ENCODE peak calls at places on chromosome 14, in four cellular contexts. S is HepG2, J is HCT116, G is K562. C is an unnamed sample.
A peak's percentile ranks its signal among the peaks of the same experiment; 100 is the strongest.

GRCh38 chr14:98470663-98471062 is 801.3 kb downstream of the BCL11B start:
- DNase-seq in S (no peak), G (no peak), J (no peak), C (no peak)

GRCh38 chr14:79278798-79279644 is 932.3 kb downstream of the DIO2 start:
- DNase-seq in J (no peak), S (peak; percentile 27), G (no peak), C (no peak)

GRCh38 chr14:72554994-72555608 is 338.8 kb downstream of the DPF3 start:
- DNase-seq in S (no peak), J (no peak), G (no peak), C (no peak)

GRCh38 chr14:92496458-92496857 is 17.1 kb upstream of the RIN3 start:
- DNase-seq in S (no peak), J (no peak), G (no peak), C (no peak)

GRCh38 chr14:22380511-22381455 is 208.2 kb downstream of the DAD1 start:
- DNase-seq in J (no peak), G (no peak), S (no peak), C (peak; percentile 22)

GRCh38 chr14:50068496-50068895 is 47.9 kb downstream of the VCPKMT start:
- DNase-seq in S (no peak), G (no peak), J (no peak), C (no peak)

GRCh38 chr14:79354336-79354735 is 857.0 kb downstream of the DIO2 start:
- DNase-seq in G (no peak), S (no peak), J (no peak), C (no peak)

GRCh38 chr14:22300646-22301045 is 288.4 kb downstream of the DAD1 start:
- DNase-seq in S (no peak), J (no peak), G (no peak), C (no peak)

GRCh38 chr14:91830777-91831176 is 36.6 kb downstream of the TC2N start:
- DNase-seq in G (no peak), J (no peak), S (no peak), C (no peak)

GRCh38 chr14:99322731-99323599 is 51.0 kb upstream of the BCL11B start:
- DNase-seq in J (no peak), S (no peak), G (no peak), C (no peak)

GRCh38 chr14:93017341-93017797 is 94.4 kb downstream of the CHGA start:
- DNase-seq in S (no peak), J (no peak), G (no peak), C (no peak)

GRCh38 chr14:80850197-80850814 is 91.2 kb downstream of the CEP128 start:
- DNase-seq in G (peak; percentile 6), S (peak; percentile 12), J (peak; percentile 21), C (no peak)

GRCh38 chr14:98173291-98173690 is 1098.7 kb downstream of the BCL11B start:
- DNase-seq in S (no peak), G (no peak), J (no peak), C (no peak)

DNA sequence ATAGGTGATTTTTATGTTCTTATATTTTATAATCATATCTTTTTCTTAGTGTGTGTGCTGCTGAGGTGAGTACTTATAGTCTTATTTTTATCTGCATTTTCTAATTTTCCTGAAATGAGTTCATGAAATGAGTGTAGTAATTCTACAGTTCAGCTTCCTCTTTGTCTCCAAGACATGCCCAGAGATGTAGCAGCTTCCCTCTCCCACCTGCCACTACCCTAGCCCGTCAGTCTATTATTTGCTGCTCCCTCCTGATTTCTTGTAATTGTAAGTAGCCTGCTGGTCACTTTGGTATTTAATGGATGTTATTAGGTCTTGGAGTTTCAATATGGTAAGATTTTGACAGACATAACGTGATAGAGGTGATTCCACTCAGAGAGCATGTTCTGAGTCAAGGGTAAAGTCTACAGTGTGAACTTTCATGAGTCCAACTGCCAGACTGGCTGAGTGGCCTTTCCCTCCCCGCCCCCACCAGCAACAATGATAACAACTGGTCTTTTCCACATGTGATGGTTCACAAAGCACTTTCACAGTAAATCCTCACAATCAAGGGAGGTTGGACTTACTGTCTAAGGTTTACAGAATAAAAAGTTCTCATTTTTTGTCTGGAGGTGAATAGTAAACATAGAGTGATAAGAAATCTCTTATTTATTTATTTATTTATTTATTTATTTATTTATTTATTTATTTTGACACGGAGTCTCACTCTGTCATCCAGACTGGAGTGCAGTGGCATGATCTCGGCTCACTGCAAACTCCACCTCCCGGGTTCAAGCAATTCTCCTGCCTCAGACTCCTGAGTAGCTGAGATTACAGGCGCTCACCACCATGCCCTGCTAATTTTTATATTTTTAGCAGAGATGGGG is 4.2 kb upstream of the RIPK3 start:
- DNase-seq in G (no peak), J (no peak), S (peak; percentile 66), C (no peak)
- TF ChIP-seq TCF7L2 in G (no peak), J (no peak), S (no peak), C (no peak)

GRCh38 chr14:61280092-61280525 is 1.0 kb downstream of the TMEM30B start:
- DNase-seq in S (no peak), G (no peak), J (no peak), C (no peak)
- H3K4me3 ChIP-seq in S (no peak overlapping the region), G (no peak overlapping the region), J (no peak overlapping the region), C (peak overlapping the region; percentile 33)

DNA sequence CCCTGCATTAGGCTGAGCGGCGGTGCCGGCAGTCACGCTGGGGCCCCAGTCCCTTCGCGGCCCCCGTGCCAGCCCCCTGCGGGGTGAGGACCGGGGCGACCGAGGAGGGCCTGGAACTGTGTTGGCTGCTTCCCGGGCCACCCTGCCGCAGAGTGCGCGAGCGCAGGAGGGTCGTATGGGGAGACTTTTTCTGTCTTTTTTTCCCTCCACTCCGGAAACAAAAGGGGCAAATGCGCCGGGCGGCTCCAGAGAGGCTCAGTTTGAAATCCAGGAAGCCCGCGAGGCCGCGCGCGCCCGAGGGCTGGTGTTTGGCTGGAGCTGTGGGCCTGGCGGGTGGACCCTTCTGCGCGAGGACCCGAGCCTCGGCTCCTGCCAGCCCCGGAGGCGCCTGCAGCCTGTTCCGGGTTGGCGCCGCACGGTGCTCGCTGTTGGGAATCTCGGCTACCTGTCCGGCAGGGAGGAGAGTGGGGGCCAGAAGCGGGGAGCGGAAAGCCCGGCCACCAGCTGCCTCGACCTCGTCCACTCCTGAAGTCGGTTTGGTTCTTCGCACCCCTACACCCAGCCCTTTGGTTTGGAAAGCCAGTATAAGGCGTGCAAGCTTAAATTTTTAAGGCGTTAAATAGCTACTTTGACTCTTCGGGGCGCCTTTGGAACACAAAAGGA is 650 bp downstream of the PLEKHG3 start:
- DNase-seq in G (peak; percentile 16), J (no peak), S (no peak), C (no peak)
- H3K4me1 ChIP-seq in G (no peaks in the 10 kb centered on the region), J (peaks cover 47% of the 10 kb centered on the region), S (peaks cover 60% of the 10 kb centered on the region), C (peaks cover 45% of the 10 kb centered on the region)

DNA sequence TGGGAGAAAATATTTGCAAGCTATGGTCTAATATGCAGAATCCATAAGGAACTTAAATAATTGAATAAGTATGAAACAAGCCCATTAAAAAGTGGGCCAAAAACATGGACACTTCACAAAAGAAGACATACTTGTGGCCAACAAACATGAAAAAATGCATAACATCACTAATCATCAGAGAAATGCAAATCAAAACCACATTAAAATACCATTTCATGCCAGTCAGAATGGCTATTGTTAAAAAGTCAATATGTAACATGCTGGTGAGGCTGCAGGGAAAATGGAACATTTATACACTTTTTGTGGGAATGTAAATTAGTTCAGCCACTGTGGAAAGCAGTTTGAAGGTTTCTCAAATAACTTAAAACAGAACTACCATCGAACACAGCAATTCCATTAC is 945.4 kb upstream of the FLRT2 start:
- DNase-seq in S (no peak), G (no peak), J (no peak), C (no peak)
- TF ChIP-seq TCF7L2 in S (no peak), G (no peak), J (no peak), C (no peak)

GRCh38 chr14:76904100-76904739 is 78.0 kb downstream of the LRRC74A start:
- DNase-seq in S (no peak), J (no peak), G (no peak), C (no peak)
- H3K4me3 ChIP-seq in S (no peak overlapping the region), J (no peak overlapping the region), G (no peak overlapping the region), C (peak overlapping the region; percentile 15)

GRCh38 chr14:52348796-52349195 is 34.7 kb downstream of the PTGER2 start:
- DNase-seq in G (no peak), J (no peak), S (no peak), C (no peak)
- H3K4me1 ChIP-seq in G (no peaks in the 10 kb centered on the region), J (no peaks in the 10 kb centered on the region), S (peaks cover 7% of the 10 kb centered on the region), C (no peaks in the 10 kb centered on the region)

GRCh38 chr14:70257526-70257925 is 68.8 kb upstream of the SLC8A3 start:
- DNase-seq in J (peak; percentile 60), S (no peak), G (peak; percentile 45), C (peak; percentile 8)

GRCh38 chr14:70259420-70259819 is 70.7 kb upstream of the SLC8A3 start:
- DNase-seq in S (no peak), G (no peak), J (no peak), C (no peak)

GRCh38 chr14:70254476-70254961 is 65.8 kb upstream of the SLC8A3 start:
- DNase-seq in G (peak; percentile 25), S (peak; percentile 43), J (no peak), C (no peak)
- TF ChIP-seq TCF7L2 in G (no peak), S (no peak), J (no peak), C (no peak)

GRCh38 chr14:74476607-74477006 is 16.5 kb downstream of the NPC2 start:
- DNase-seq in J (no peak), G (no peak), S (no peak), C (no peak)

GRCh38 chr14:74483321-74483720 is 9.8 kb downstream of the NPC2 start:
- DNase-seq in G (no peak), J (no peak), S (no peak), C (no peak)

GRCh38 chr14:74478996-74479635 is 14.0 kb downstream of the NPC2 start:
- DNase-seq in S (peak; percentile 13), G (no peak), J (no peak), C (no peak)

GRCh38 chr14:74476107-74476506 is 17.0 kb downstream of the NPC2 start:
- DNase-seq in S (no peak), G (no peak), J (no peak), C (no peak)

GRCh38 chr14:74480051-74480450 is 13.1 kb downstream of the NPC2 start:
- DNase-seq in G (no peak), S (no peak), J (no peak), C (no peak)
- H3K4me3 ChIP-seq in G (no peak overlapping the region), S (no peak overlapping the region), J (no peak overlapping the region), C (no peak overlapping the region)

GRCh38 chr14:64503434-64504309 is at the start of gene ZBTB25:
- DNase-seq in G (peak; percentile 71), S (peak; percentile 90), J (peak; percentile 90), C (no peak)

GRCh38 chr14:64502476-64503183 is 1.0 kb downstream of the ZBTB25 start:
- DNase-seq in J (no peak), G (no peak), S (no peak), C (no peak)

GRCh38 chr14:64503184-64503433 is 529 bp downstream of the ZBTB25 start:
- DNase-seq in G (peak; percentile 18), S (no peak), J (no peak), C (no peak)

GRCh38 chr14:64504897-64505771 is 564 bp downstream of the ZBTB1 start:
- DNase-seq in J (peak; percentile 58), S (peak; percentile 67), G (peak; percentile 79), C (no peak)

DNA sequence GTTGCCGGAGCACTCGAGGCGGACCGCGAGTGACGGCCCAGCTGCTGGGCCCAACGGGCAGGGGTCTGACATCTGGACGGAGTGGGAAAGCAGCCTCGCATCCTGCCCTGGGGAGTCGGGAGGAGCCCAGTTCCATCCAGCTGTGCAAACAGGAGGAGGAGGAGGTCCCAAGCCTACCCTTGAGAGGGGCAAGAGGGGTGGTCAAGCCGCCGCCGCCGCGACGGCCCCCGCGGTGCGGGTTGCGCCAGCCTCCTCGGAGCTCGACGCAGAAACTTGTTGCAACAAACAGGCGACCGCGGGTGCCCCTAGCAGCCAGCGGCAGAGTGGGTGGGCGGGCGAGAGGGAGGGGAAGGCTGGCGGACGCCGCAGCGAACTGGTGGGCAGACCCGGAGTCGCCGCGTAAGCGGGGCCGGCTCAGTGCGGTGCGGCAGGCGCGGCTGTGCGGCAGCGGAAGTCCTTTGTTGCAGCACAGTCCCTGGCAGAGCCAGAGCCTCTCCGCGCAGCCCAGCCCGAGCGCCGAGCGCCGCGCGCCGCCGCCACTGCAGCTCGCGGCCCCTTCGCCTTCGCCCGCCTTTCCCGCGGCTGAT is at the start of gene ZBTB1:
- DNase-seq in J (peak; percentile 65), S (peak; percentile 74), G (peak; percentile 53), C (no peak)
- H3K4me1 ChIP-seq in J (peaks cover 35% of the 10 kb centered on the region), S (peaks cover 69% of the 10 kb centered on the region), G (peaks cover 41% of the 10 kb centered on the region), C (peaks cover 41% of the 10 kb centered on the region)

C was measured in Panc1.